ENCODE peak calls at places on chromosomes 16 and 17, in five cellular contexts. R is lower leg skin, C is Peyer's patch, T is aorta, U is AG04450. O is an unnamed sample.

GRCh38 chr17:30519707-30520106 is 42.5 kb downstream of the GOSR1 start:
- DNase-seq in R (no peak), T (no peak), C (no peak), U (peak; percentile 46), O (no peak)

GRCh38 chr17:8120520-8121443 is 2.5 kb upstream of the ALOXE3 start:
- DNase-seq in C (no peak), U (no peak), R (peak; percentile 55), T (peak; percentile 56), O (peak; percentile 67)

GRCh38 chr17:40466298-40466971 is 23.2 kb downstream of the IGFBP4 start:
- DNase-seq in U (no peak), T (no peak), R (no peak), C (no peak), O (no peak)

GRCh38 chr16:81994485-81994884 is 16.8 kb downstream of the SDR42E1 start:
- DNase-seq in C (no peak), U (no peak), T (no peak), R (no peak), O (no peak)

GRCh38 chr16:66842765-66843164 is 1.4 kb upstream of the CA7 start:
- DNase-seq in U (no peak), R (no peak), C (no peak), T (no peak), O (no peak)

GRCh38 chr16:89317101-89317671 is 99.7 kb downstream of the ZNF778 start:
- DNase-seq in C (no peak), T (no peak), U (no peak), R (no peak), O (peak; percentile 41)

GRCh38 chr16:7209598-7209997 is 123.0 kb upstream of the RBFOX1 start:
- DNase-seq in C (no peak), U (no peak), R (no peak), T (no peak), O (no peak)

GRCh38 chr16:8655184-8655717 is 19.2 kb upstream of the ABAT start:
- DNase-seq in U (no peak), T (no peak), C (no peak), R (no peak), O (peak; percentile 52)

GRCh38 chr16:31016018-31016417 is 5.6 kb upstream of the STX1B start:
- DNase-seq in T (no peak), C (no peak), R (no peak), U (no peak), O (no peak)

GRCh38 chr17:42774066-42774750 is 959 bp downstream of the VPS25 start:
- DNase-seq in R (no peak), T (no peak), U (no peak), C (no peak), O (no peak)

GRCh38 chr17:18191071-18191667 is 7.5 kb downstream of the ALKBH5 start:
- DNase-seq in C (no peak), T (no peak), U (no peak), R (no peak), O (no peak)

GRCh38 chr16:63752347-63752746 is 1369.5 kb downstream of the CDH11 start:
- DNase-seq in C (no peak), R (no peak), U (no peak), T (no peak), O (no peak)

GRCh38 chr16:70391881-70392481 is 45.3 kb downstream of the DDX19A start:
- DNase-seq in R (peak; percentile 90), U (no peak), T (peak; percentile 55), C (no peak), O (no peak)

GRCh38 chr17:65231662-65232335 is 94.6 kb downstream of the RGS9 start:
- DNase-seq in R (peak; percentile 30), C (no peak), U (peak; percentile 63), T (no peak), O (peak; percentile 45)

GRCh38 chr16:11393861-11394592 is 48.8 kb downstream of the RMI2 start:
- DNase-seq in C (no peak), U (no peak), R (no peak), T (peak; percentile 35), O (no peak)

GRCh38 chr16:4263504-4264436 is 9.1 kb downstream of the TFAP4 start:
- DNase-seq in R (peak; percentile 71), C (peak; percentile 30), T (peak; percentile 79), U (peak; percentile 84), O (peak; percentile 66)

GRCh38 chr16:86029131-86029741 is 130.3 kb downstream of the IRF8 start:
- DNase-seq in R (no peak), U (peak; percentile 36), C (no peak), T (peak; percentile 64), O (peak; percentile 36)

GRCh38 chr17:31495049-31495885 is 103.8 kb downstream of the RAB11FIP4 start:
- DNase-seq in R (no peak), U (no peak), C (peak; percentile 74), T (no peak), O (peak; percentile 69)

GRCh38 chr16:12207939-12208338 is 231.4 kb downstream of the SNX29 start:
- DNase-seq in U (no peak), C (no peak), T (no peak), R (no peak), O (no peak)

GRCh38 chr16:55490301-55490700 is 11.3 kb downstream of the MMP2 start:
- DNase-seq in C (no peak), T (no peak), U (no peak), R (no peak), O (no peak)

GRCh38 chr17:80649672-80650338 is 105.2 kb downstream of the RPTOR start:
- DNase-seq in R (peak; percentile 45), C (peak; percentile 30), U (peak; percentile 45), T (peak; percentile 85), O (no peak)

GRCh38 chr17:41647038-41647813 is 22.9 kb upstream of the KRT17 start:
- DNase-seq in R (no peak), U (no peak), T (no peak), C (no peak), O (no peak)

GRCh38 chr17:1134634-1135324 is 45.0 kb downstream of the ABR start:
- DNase-seq in T (peak; percentile 74), U (no peak), C (no peak), R (no peak), O (no peak)

GRCh38 chr17:50620848-50621247 is 13.8 kb upstream of the ABCC3 start:
- DNase-seq in T (no peak), C (no peak), U (no peak), R (no peak), O (no peak)